ENCODE peak calls at places on chromosomes 7 and 10, in nine cellular contexts. One of them, this sample, is unnamed.

GRCh38 chr7:26617066-26617465 is 247.3 kb downstream of the SKAP2 start:
- DNase-seq in NCI-H187 treated with DMSO at 0.1 percent for 48 hours: no peak
- DNase-seq in fibroblast of the aortic adventitia: no peak
- DNase-seq in BJ: no peak
- DNase-seq in nucleus accumbens: no peak
- DNase-seq in activated CD4-positive, alpha-beta T cell treated with anti-CD3 and anti-CD28 coated beads for 24 hours: no peak
- DNase-seq in colonic mucosa: no peak
- DNase-seq in activated T-cell treated with anti-CD3 and anti-CD28 coated beads for 1 hour: no peak
- DNase-seq in glomerular endothelial cell: no peak
- DNase-seq in this sample: no peak

GRCh38 chr7:116740758-116741462 is 68.9 kb downstream of the MET start:
- DNase-seq in NCI-H187 treated with DMSO at 0.1 percent for 48 hours: no peak
- DNase-seq in glomerular endothelial cell: no peak
- DNase-seq in nucleus accumbens: no peak
- DNase-seq in fibroblast of the aortic adventitia: no peak
- DNase-seq in BJ: no peak
- DNase-seq in activated T-cell treated with anti-CD3 and anti-CD28 coated beads for 1 hour: no peak
- DNase-seq in activated CD4-positive, alpha-beta T cell treated with anti-CD3 and anti-CD28 coated beads for 24 hours: no peak
- DNase-seq in colonic mucosa: no peak
- DNase-seq in this sample: no peak

GRCh38 chr10:75703191-75703861 is 271.9 kb downstream of the LRMDA start:
- DNase-seq in colonic mucosa: no peak
- DNase-seq in activated T-cell treated with anti-CD3 and anti-CD28 coated beads for 1 hour: no peak
- DNase-seq in NCI-H187 treated with DMSO at 0.1 percent for 48 hours: no peak
- DNase-seq in fibroblast of the aortic adventitia: no peak
- DNase-seq in activated CD4-positive, alpha-beta T cell treated with anti-CD3 and anti-CD28 coated beads for 24 hours: no peak
- DNase-seq in BJ: no peak
- DNase-seq in nucleus accumbens: no peak
- DNase-seq in glomerular endothelial cell: no peak
- DNase-seq in this sample: no peak

GRCh38 chr7:158097511-158098124 is 490.0 kb downstream of the PTPRN2 start:
- DNase-seq in glomerular endothelial cell: no peak
- DNase-seq in activated T-cell treated with anti-CD3 and anti-CD28 coated beads for 1 hour: no peak
- DNase-seq in BJ: no peak
- DNase-seq in colonic mucosa: no peak
- DNase-seq in activated CD4-positive, alpha-beta T cell treated with anti-CD3 and anti-CD28 coated beads for 24 hours: no peak
- DNase-seq in fibroblast of the aortic adventitia: no peak
- DNase-seq in NCI-H187 treated with DMSO at 0.1 percent for 48 hours: no peak
- DNase-seq in nucleus accumbens: no peak
- DNase-seq in this sample: no peak

GRCh38 chr10:117345143-117345542 is 30.1 kb downstream of the PDZD8 start:
- DNase-seq in glomerular endothelial cell: no peak
- DNase-seq in NCI-H187 treated with DMSO at 0.1 percent for 48 hours: no peak
- DNase-seq in activated CD4-positive, alpha-beta T cell treated with anti-CD3 and anti-CD28 coated beads for 24 hours: no peak
- DNase-seq in BJ: no peak
- DNase-seq in activated T-cell treated with anti-CD3 and anti-CD28 coated beads for 1 hour: no peak
- DNase-seq in fibroblast of the aortic adventitia: no peak
- DNase-seq in nucleus accumbens: no peak
- DNase-seq in colonic mucosa: no peak
- DNase-seq in this sample: no peak

GRCh38 chr10:110220383-110220782 is 13.0 kb downstream of the MXI1 start:
- DNase-seq in activated CD4-positive, alpha-beta T cell treated with anti-CD3 and anti-CD28 coated beads for 24 hours: no peak
- DNase-seq in fibroblast of the aortic adventitia: no peak
- DNase-seq in glomerular endothelial cell: no peak
- DNase-seq in colonic mucosa: no peak
- DNase-seq in nucleus accumbens: no peak
- DNase-seq in BJ: no peak
- DNase-seq in NCI-H187 treated with DMSO at 0.1 percent for 48 hours: no peak
- DNase-seq in activated T-cell treated with anti-CD3 and anti-CD28 coated beads for 1 hour: no peak
- DNase-seq in this sample: no peak

GRCh38 chr10:102120987-102121738 is 995 bp upstream of the LDB1 start:
- DNase-seq in NCI-H187 treated with DMSO at 0.1 percent for 48 hours: no peak
- DNase-seq in BJ: no peak
- DNase-seq in fibroblast of the aortic adventitia: peak
- DNase-seq in activated T-cell treated with anti-CD3 and anti-CD28 coated beads for 1 hour: no peak
- DNase-seq in colonic mucosa: peak
- DNase-seq in nucleus accumbens: no peak
- DNase-seq in glomerular endothelial cell: no peak
- DNase-seq in activated CD4-positive, alpha-beta T cell treated with anti-CD3 and anti-CD28 coated beads for 24 hours: no peak
- DNase-seq in this sample: peak

GRCh38 chr10:113882240-113882639 is 27.8 kb downstream of the NHLRC2 start:
- DNase-seq in glomerular endothelial cell: no peak
- DNase-seq in nucleus accumbens: no peak
- DNase-seq in colonic mucosa: no peak
- DNase-seq in fibroblast of the aortic adventitia: no peak
- DNase-seq in activated T-cell treated with anti-CD3 and anti-CD28 coated beads for 1 hour: no peak
- DNase-seq in activated CD4-positive, alpha-beta T cell treated with anti-CD3 and anti-CD28 coated beads for 24 hours: no peak
- DNase-seq in BJ: no peak
- DNase-seq in NCI-H187 treated with DMSO at 0.1 percent for 48 hours: no peak
- DNase-seq in this sample: no peak

GRCh38 chr10:75099952-75100763 is 11.3 kb upstream of the SAMD8 start:
- DNase-seq in nucleus accumbens: peak
- DNase-seq in glomerular endothelial cell: no peak
- DNase-seq in BJ: no peak
- DNase-seq in NCI-H187 treated with DMSO at 0.1 percent for 48 hours: no peak
- DNase-seq in fibroblast of the aortic adventitia: peak
- DNase-seq in activated T-cell treated with anti-CD3 and anti-CD28 coated beads for 1 hour: peak
- DNase-seq in colonic mucosa: peak
- DNase-seq in activated CD4-positive, alpha-beta T cell treated with anti-CD3 and anti-CD28 coated beads for 24 hours: peak
- DNase-seq in this sample: peak

GRCh38 chr10:132919374-132920100 is 22.8 kb downstream of the CFAP46 start:
- DNase-seq in activated CD4-positive, alpha-beta T cell treated with anti-CD3 and anti-CD28 coated beads for 24 hours: no peak
- DNase-seq in activated T-cell treated with anti-CD3 and anti-CD28 coated beads for 1 hour: no peak
- DNase-seq in nucleus accumbens: no peak
- DNase-seq in colonic mucosa: no peak
- DNase-seq in BJ: no peak
- DNase-seq in fibroblast of the aortic adventitia: no peak
- DNase-seq in NCI-H187 treated with DMSO at 0.1 percent for 48 hours: no peak
- DNase-seq in glomerular endothelial cell: no peak
- DNase-seq in this sample: no peak

GRCh38 chr10:73653701-73654100 is 2.1 kb downstream of the SYNPO2L start:
- DNase-seq in NCI-H187 treated with DMSO at 0.1 percent for 48 hours: no peak
- DNase-seq in nucleus accumbens: no peak
- DNase-seq in glomerular endothelial cell: no peak
- DNase-seq in activated T-cell treated with anti-CD3 and anti-CD28 coated beads for 1 hour: no peak
- DNase-seq in BJ: no peak
- DNase-seq in fibroblast of the aortic adventitia: no peak
- DNase-seq in activated CD4-positive, alpha-beta T cell treated with anti-CD3 and anti-CD28 coated beads for 24 hours: no peak
- DNase-seq in colonic mucosa: no peak
- DNase-seq in this sample: no peak

GRCh38 chr10:88500656-88501055 is 82.5 kb downstream of the RNLS start:
- DNase-seq in NCI-H187 treated with DMSO at 0.1 percent for 48 hours: no peak
- DNase-seq in glomerular endothelial cell: no peak
- DNase-seq in nucleus accumbens: no peak
- DNase-seq in activated CD4-positive, alpha-beta T cell treated with anti-CD3 and anti-CD28 coated beads for 24 hours: no peak
- DNase-seq in activated T-cell treated with anti-CD3 and anti-CD28 coated beads for 1 hour: no peak
- DNase-seq in colonic mucosa: no peak
- DNase-seq in BJ: no peak
- DNase-seq in fibroblast of the aortic adventitia: peak
- DNase-seq in this sample: no peak

GRCh38 chr7:18890885-18891621 is 226.4 kb downstream of the TWIST1 start:
- DNase-seq in NCI-H187 treated with DMSO at 0.1 percent for 48 hours: no peak
- DNase-seq in colonic mucosa: no peak
- DNase-seq in nucleus accumbens: no peak
- DNase-seq in BJ: no peak
- DNase-seq in fibroblast of the aortic adventitia: peak
- DNase-seq in activated T-cell treated with anti-CD3 and anti-CD28 coated beads for 1 hour: no peak
- DNase-seq in activated CD4-positive, alpha-beta T cell treated with anti-CD3 and anti-CD28 coated beads for 24 hours: no peak
- DNase-seq in glomerular endothelial cell: no peak
- DNase-seq in this sample: no peak

GRCh38 chr7:128132426-128133069 is 101.3 kb upstream of the LRRC4 start:
- DNase-seq in activated CD4-positive, alpha-beta T cell treated with anti-CD3 and anti-CD28 coated beads for 24 hours: no peak
- DNase-seq in glomerular endothelial cell: no peak
- DNase-seq in colonic mucosa: no peak
- DNase-seq in activated T-cell treated with anti-CD3 and anti-CD28 coated beads for 1 hour: no peak
- DNase-seq in nucleus accumbens: no peak
- DNase-seq in BJ: no peak
- DNase-seq in fibroblast of the aortic adventitia: no peak
- DNase-seq in NCI-H187 treated with DMSO at 0.1 percent for 48 hours: no peak
- DNase-seq in this sample: no peak

GRCh38 chr10:69897417-69897816 is 95.7 kb downstream of the COL13A1 start:
- DNase-seq in glomerular endothelial cell: no peak
- DNase-seq in fibroblast of the aortic adventitia: no peak
- DNase-seq in nucleus accumbens: no peak
- DNase-seq in activated T-cell treated with anti-CD3 and anti-CD28 coated beads for 1 hour: no peak
- DNase-seq in NCI-H187 treated with DMSO at 0.1 percent for 48 hours: no peak
- DNase-seq in colonic mucosa: no peak
- DNase-seq in activated CD4-positive, alpha-beta T cell treated with anti-CD3 and anti-CD28 coated beads for 24 hours: no peak
- DNase-seq in BJ: no peak
- DNase-seq in this sample: no peak

GRCh38 chr7:130240240-130240639 is 26.4 kb upstream of the CPA2 start:
- DNase-seq in colonic mucosa: no peak
- DNase-seq in glomerular endothelial cell: no peak
- DNase-seq in BJ: no peak
- DNase-seq in fibroblast of the aortic adventitia: no peak
- DNase-seq in NCI-H187 treated with DMSO at 0.1 percent for 48 hours: no peak
- DNase-seq in activated CD4-positive, alpha-beta T cell treated with anti-CD3 and anti-CD28 coated beads for 24 hours: no peak
- DNase-seq in activated T-cell treated with anti-CD3 and anti-CD28 coated beads for 1 hour: no peak
- DNase-seq in nucleus accumbens: no peak
- DNase-seq in this sample: no peak

GRCh38 chr7:106569500-106569929 is 91.4 kb downstream of the CCDC71L start:
- DNase-seq in BJ: no peak
- DNase-seq in colonic mucosa: no peak
- DNase-seq in NCI-H187 treated with DMSO at 0.1 percent for 48 hours: no peak
- DNase-seq in glomerular endothelial cell: no peak
- DNase-seq in activated T-cell treated with anti-CD3 and anti-CD28 coated beads for 1 hour: no peak
- DNase-seq in fibroblast of the aortic adventitia: no peak
- DNase-seq in activated CD4-positive, alpha-beta T cell treated with anti-CD3 and anti-CD28 coated beads for 24 hours: no peak
- DNase-seq in nucleus accumbens: no peak
- DNase-seq in this sample: no peak

GRCh38 chr10:6739530-6740174 is 159.6 kb upstream of the PRKCQ start:
- DNase-seq in BJ: no peak
- DNase-seq in activated CD4-positive, alpha-beta T cell treated with anti-CD3 and anti-CD28 coated beads for 24 hours: no peak
- DNase-seq in NCI-H187 treated with DMSO at 0.1 percent for 48 hours: no peak
- DNase-seq in activated T-cell treated with anti-CD3 and anti-CD28 coated beads for 1 hour: no peak
- DNase-seq in colonic mucosa: no peak
- DNase-seq in glomerular endothelial cell: no peak
- DNase-seq in nucleus accumbens: no peak
- DNase-seq in fibroblast of the aortic adventitia: no peak
- DNase-seq in this sample: no peak

GRCh38 chr7:50653997-50654425 is 88.8 kb upstream of the DDC start:
- DNase-seq in fibroblast of the aortic adventitia: peak
- DNase-seq in BJ: no peak
- DNase-seq in activated T-cell treated with anti-CD3 and anti-CD28 coated beads for 1 hour: no peak
- DNase-seq in glomerular endothelial cell: no peak
- DNase-seq in NCI-H187 treated with DMSO at 0.1 percent for 48 hours: no peak
- DNase-seq in activated CD4-positive, alpha-beta T cell treated with anti-CD3 and anti-CD28 coated beads for 24 hours: no peak
- DNase-seq in colonic mucosa: peak
- DNase-seq in nucleus accumbens: no peak
- DNase-seq in this sample: no peak

GRCh38 chr10:8420182-8420581 is 365.7 kb downstream of the GATA3 start:
- DNase-seq in activated T-cell treated with anti-CD3 and anti-CD28 coated beads for 1 hour: no peak
- DNase-seq in fibroblast of the aortic adventitia: no peak
- DNase-seq in glomerular endothelial cell: no peak
- DNase-seq in NCI-H187 treated with DMSO at 0.1 percent for 48 hours: no peak
- DNase-seq in colonic mucosa: no peak
- DNase-seq in nucleus accumbens: no peak
- DNase-seq in activated CD4-positive, alpha-beta T cell treated with anti-CD3 and anti-CD28 coated beads for 24 hours: no peak
- DNase-seq in BJ: no peak
- DNase-seq in this sample: no peak

GRCh38 chr10:104297697-104298660 is 29.0 kb downstream of the GSTO2 start:
- DNase-seq in nucleus accumbens: no peak
- DNase-seq in activated T-cell treated with anti-CD3 and anti-CD28 coated beads for 1 hour: peak
- DNase-seq in BJ: peak
- DNase-seq in colonic mucosa: no peak
- DNase-seq in NCI-H187 treated with DMSO at 0.1 percent for 48 hours: no peak
- DNase-seq in activated CD4-positive, alpha-beta T cell treated with anti-CD3 and anti-CD28 coated beads for 24 hours: no peak
- DNase-seq in fibroblast of the aortic adventitia: no peak
- DNase-seq in glomerular endothelial cell: no peak
- DNase-seq in this sample: no peak